ENCODE peak calls at places on chromosomes 7 and 10, in four cellular contexts. G is activated T-cell treated with anti-CD3 and anti-CD28 coated beads, Interleukin-2, amount 50 U/mL, for 48 hours; U is fibroblast of lung; C is activated CD4-positive, CD25-positive, alpha-beta regulatory T cell. T is an unnamed sample.

GRCh38 chr7:155361363-155361680 is 63.6 kb downstream of the INSIG1 start:
- DNase-seq in G (no peak), U (no peak), C (no peak), T (no peak)

GRCh38 chr7:44959433-44959951 is 19.3 kb downstream of the MYO1G start:
- DNase-seq in G (peak), U (no peak), C (no peak), T (peak)

GRCh38 chr10:62384057-62384446 is 9.9 kb downstream of the ZNF365 start:
- DNase-seq in G (peak), U (peak), C (peak), T (no peak)

GRCh38 chr7:86664486-86664885 is 20.8 kb downstream of the GRM3 start:
- DNase-seq in G (no peak), U (no peak), C (no peak), T (no peak)

GRCh38 chr7:151017953-151018420 is 6.3 kb downstream of the ATG9B start:
- DNase-seq in G (peak), U (peak), C (peak), T (peak)

GRCh38 chr7:151829707-151830106 is 47.2 kb downstream of the PRKAG2 start:
- DNase-seq in G (no peak), U (no peak), C (no peak), T (no peak)

GRCh38 chr10:71314028-71314693 is 4.9 kb upstream of the SLC29A3 start:
- DNase-seq in G (peak), U (peak), C (peak), T (peak)

GRCh38 chr10:48390005-48390871 is 83.8 kb downstream of the MAPK8 start:
- DNase-seq in G (no peak), U (no peak), C (no peak), T (no peak)

GRCh38 chr7:27897001-27897400 is 157.0 kb downstream of the TAX1BP1 start:
- DNase-seq in G (no peak), U (peak), C (no peak), T (no peak)

GRCh38 chr7:34198089-34198686 is 292.8 kb downstream of the BMPER start:
- DNase-seq in G (no peak), U (no peak), C (no peak), T (no peak)

GRCh38 chr10:97891497-97892167 is 42.0 kb downstream of the GOLGA7B start:
- DNase-seq in G (no peak), U (no peak), C (no peak), T (no peak)

GRCh38 chr10:103759100-103759781 is 96.1 kb downstream of the SH3PXD2A start:
- DNase-seq in G (peak), U (peak), C (no peak), T (peak)

GRCh38 chr7:11831383-11831726 is 643 bp downstream of the THSD7A start:
- DNase-seq in G (no peak), U (no peak), C (no peak), T (no peak)

GRCh38 chr10:94104316-94105060 is 110.8 kb downstream of the PLCE1 start:
- DNase-seq in G (no peak), U (peak), C (no peak), T (no peak)

GRCh38 chr7:157514746-157515145 is 177.9 kb downstream of the DNAJB6 start:
- DNase-seq in G (no peak), U (no peak), C (no peak), T (no peak)

GRCh38 chr7:6178273-6179029 is 94.0 kb downstream of the CYTH3 start:
- DNase-seq in G (no peak), U (no peak), C (no peak), T (no peak)

GRCh38 chr10:128152741-128153583 is 26.7 kb upstream of the MKI67 start:
- DNase-seq in G (no peak), U (no peak), C (no peak), T (no peak)

GRCh38 chr10:26489081-26489480 is 50.9 kb downstream of the APBB1IP start:
- DNase-seq in G (no peak), U (no peak), C (no peak), T (no peak)